ENCODE peak calls at places on chromosomes 2 and 18, in eight cellular contexts. Z, N, J, G, E, X, Y and V are unnamed samples.

GRCh38 chr18:76613721-76614120 is 118.7 kb upstream of the ZNF516 start:
- DNase-seq in X (no peak), J (no peak), Z (no peak), N (no peak), Y (no peak), E (no peak), G (no peak), V (no peak)

GRCh38 chr18:33944493-33944892 is 280.2 kb downstream of the NOL4 start:
- DNase-seq in E (no peak), J (no peak), G (no peak), X (no peak), N (no peak), Z (no peak), Y (no peak), V (no peak)

GRCh38 chr2:240559271-240559670 is 886 bp upstream of the DUSP28 start:
- DNase-seq in E (no peak), N (no peak), Y (no peak), G (peak; percentile 73), J (no peak), Z (no peak), X (no peak), V (no peak)

GRCh38 chr2:199869227-199869541 is 18.2 kb upstream of the FTCDNL1 start:
- DNase-seq in N (no peak), G (no peak), E (no peak), Z (no peak), X (no peak), Y (no peak), J (no peak), V (no peak)

GRCh38 chr2:160835166-160835565 is 325.1 kb upstream of the TANK start:
- DNase-seq in N (no peak), Y (no peak), J (no peak), E (no peak), X (no peak), G (no peak), Z (no peak), V (no peak)

GRCh38 chr2:31069926-31070325 is 68.3 kb downstream of the GALNT14 start:
- DNase-seq in X (no peak), G (peak; percentile 56), N (no peak), J (no peak), E (no peak), Y (no peak), Z (no peak), V (no peak)

GRCh38 chr2:74573747-74574562 is 19.4 kb downstream of the DOK1 start:
- DNase-seq in J (peak; percentile 84), Y (no peak), E (no peak), N (no peak), G (no peak), Z (no peak), X (no peak), V (no peak)

GRCh38 chr2:176744156-176744555 is 468.4 kb upstream of the HNRNPA3 start:
- DNase-seq in Z (no peak), N (no peak), Y (no peak), J (no peak), G (no peak), E (no peak), X (no peak), V (no peak)

GRCh38 chr2:238132463-238133450 is 5.7 kb upstream of the KLHL30 start:
- DNase-seq in E (no peak), J (no peak), Y (peak; percentile 55), G (no peak), N (no peak), X (peak; percentile 3), Z (no peak), V (no peak)

GRCh38 chr2:5991305-5991968 is 299.3 kb downstream of the SOX11 start:
- DNase-seq in Y (no peak), G (no peak), J (no peak), N (no peak), Z (no peak), E (no peak), X (no peak), V (no peak)

GRCh38 chr2:227765788-227766187 is 20.1 kb downstream of the SCYGR8 start:
- DNase-seq in N (no peak), Z (no peak), J (no peak), G (no peak), Y (no peak), X (no peak), E (no peak), V (no peak)

GRCh38 chr2:63775191-63775590 is 66.5 kb upstream of the UGP2 start:
- DNase-seq in E (no peak), Z (no peak), G (no peak), X (no peak), Y (no peak), J (no peak), N (no peak), V (no peak)

GRCh38 chr2:231463698-231464575 is at the start of gene NCL:
- DNase-seq in N (peak; percentile 96), J (peak; percentile 92), Y (peak; percentile 80), Z (peak; percentile 88), G (peak; percentile 95), E (peak; percentile 83), X (peak; percentile 84), V (peak; percentile 82)

GRCh38 chr2:126507425-126507867 is 148.5 kb upstream of the GYPC start:
- DNase-seq in X (no peak), Z (no peak), G (no peak), E (no peak), J (no peak), N (no peak), Y (no peak), V (no peak)

GRCh38 chr18:56351911-56352502 is 286.4 kb downstream of the TXNL1 start:
- DNase-seq in N (no peak), Y (no peak), G (no peak), X (no peak), E (no peak), J (no peak), Z (no peak), V (no peak)

GRCh38 chr18:26453370-26454030 is 94.9 kb downstream of the KCTD1 start:
- DNase-seq in X (no peak), G (no peak), Z (no peak), Y (no peak), N (no peak), J (no peak), E (no peak), V (no peak)

GRCh38 chr18:68181956-68182355 is 533.0 kb downstream of the TMX3 start:
- DNase-seq in J (no peak), Z (no peak), N (no peak), G (no peak), E (no peak), X (no peak), Y (no peak), V (no peak)

GRCh38 chr18:45464619-45465018 is 150.7 kb upstream of the SLC14A2 start:
- DNase-seq in X (peak; percentile 21), E (no peak), J (no peak), Y (no peak), G (no peak), Z (no peak), N (no peak), V (no peak)

GRCh38 chr2:8524388-8524787 is 157.5 kb upstream of the ID2 start:
- DNase-seq in Y (no peak), Z (peak; percentile 23), N (no peak), G (no peak), X (no peak), E (no peak), J (no peak), V (no peak)

GRCh38 chr18:23512641-23513040 is 9.3 kb downstream of the RMC1 start:
- DNase-seq in Y (no peak), N (no peak), Z (no peak), X (no peak), G (no peak), J (no peak), E (no peak), V (no peak)

GRCh38 chr2:46239847-46240181 is 57.4 kb upstream of the EPAS1 start:
- DNase-seq in G (no peak), X (no peak), Z (no peak), N (no peak), E (peak; percentile 25), J (peak; percentile 81), Y (no peak), V (peak; percentile 41)